ENCODE peak calls at places on chromosomes 1 and 21, in five cellular contexts. B, E, C, U and H are unnamed samples. For H3K9me3, the result is how much of the 10 kb centered on the place peaks cover.

GRCh38 chr1:191804311-191804710 is 354.0 kb upstream of the RGS18 start:
- DNase-seq in E (no peak), C (no peak), U (no peak), B (no peak), H (no peak)

GRCh38 chr1:78176448-78176847 is 130.7 kb downstream of the GIPC2 start:
- DNase-seq in U (peak), B (no peak), C (no peak), E (no peak), H (no peak)

GRCh38 chr1:19476440-19477190 is 8.7 kb downstream of the CAPZB start:
- DNase-seq in B (no peak), C (peak), E (no peak), U (peak), H (peak)

GRCh38 chr1:92441316-92442311 is 45.1 kb downstream of the GFI1 start:
- DNase-seq in U (peak), E (no peak), C (no peak), B (no peak), H (peak)

GRCh38 chr21:46002841-46003574 is 21.4 kb downstream of the COL6A1 start:
- DNase-seq in U (no peak), C (peak), B (no peak), E (no peak), H (no peak)

GRCh38 chr1:77282866-77283539 is 1.2 kb downstream of the AK5 start:
- DNase-seq in B (no peak), C (no peak), U (no peak), E (no peak), H (no peak)

GRCh38 chr1:243179714-243180113 is 75.4 kb downstream of the CEP170 start:
- DNase-seq in B (no peak), C (no peak), E (no peak), U (no peak), H (no peak)

GRCh38 chr1:47325530-47325929 is 8.1 kb upstream of the CMPK1 start:
- DNase-seq in U (peak), B (no peak), C (no peak), E (no peak), H (no peak)

GRCh38 chr21:45544449-45545235 is 2.4 kb upstream of the SLC19A1 start:
- DNase-seq in U (no peak), B (peak), C (peak), E (no peak), H (no peak)

GRCh38 chr1:15525043-15525958 is 1.3 kb upstream of the CASP9 start:
- DNase-seq in B (peak), E (peak), U (peak), C (no peak), H (peak)

GRCh38 chr21:45465105-45465504 is 60.1 kb downstream of the COL18A1 start:
- DNase-seq in U (no peak), C (no peak), E (no peak), B (no peak), H (peak)

GRCh38 chr1:32062867-32063230 is 9.9 kb upstream of the TMEM39B start:
- DNase-seq in E (no peak), C (no peak), B (no peak), U (no peak), H (no peak)

GRCh38 chr1:65525297-65526048 is 105.0 kb downstream of the LEPR start:
- DNase-seq in C (no peak), U (no peak), E (no peak), B (no peak), H (peak)

GRCh38 chr1:203288351-203288894 is 16.9 kb upstream of the BTG2 start:
- DNase-seq in E (no peak), C (peak), U (peak), B (no peak), H (no peak)

GRCh38 chr1:91036894-91037829 is 15.3 kb upstream of the ZNF644 start:
- DNase-seq in U (peak), C (no peak), B (no peak), E (no peak), H (no peak)

GRCh38 chr1:167935252-167936067 is 1.0 kb upstream of the DCAF6 start:
- DNase-seq in E (no peak), U (peak), B (no peak), C (peak), H (peak)

GRCh38 chr1:176174108-176174507 is 33.0 kb downstream of the COP1 start:
- DNase-seq in E (no peak), C (no peak), B (no peak), U (no peak), H (no peak)

GRCh38 chr1:230901711-230902110 is 33.4 kb upstream of the C1orf198 start:
- DNase-seq in C (no peak), E (no peak), B (no peak), U (no peak), H (peak)

GRCh38 chr1:113579256-113580018 is 179.8 kb downstream of the PHTF1 start:
- DNase-seq in B (no peak), C (no peak), E (no peak), U (no peak), H (no peak)

GRCh38 chr1:240091614-240092300 is at the start of gene FMN2:
- DNase-seq in C (no peak), U (no peak), B (no peak), E (no peak), H (no peak)

GRCh38 chr1:16421201-16421600 is 16.0 kb downstream of the SPATA21 start:
- DNase-seq in U (no peak), E (no peak), B (no peak), C (no peak), H (no peak)

GRCh38 chr1:14390816-14391215 is 207.7 kb upstream of the KAZN start:
- DNase-seq in C (no peak), U (no peak), B (no peak), E (no peak), H (no peak)

GRCh38 chr1:40806240-40806639 is 22.7 kb downstream of the KCNQ4 start:
- DNase-seq in B (no peak), E (no peak), C (no peak), U (no peak), H (no peak)

GRCh38 chr1:223425550-223425949 is 32.3 kb downstream of the CCDC185 start:
- DNase-seq in U (no peak), E (no peak), B (no peak), C (no peak), H (no peak)

GRCh38 chr1:39422604-39423003 is 68.8 kb upstream of the BMP8A start:
- DNase-seq in C (no peak), U (no peak), E (no peak), B (no peak), H (no peak)

GRCh38 chr1:225462714-225463574 is 35.1 kb upstream of the LBR start:
- DNase-seq in E (no peak), U (no peak), B (no peak), C (no peak), H (no peak)

GRCh38 chr1:241105118-241105517 is 251.9 kb downstream of the RGS7 start:
- DNase-seq in E (no peak), U (no peak), C (no peak), B (no peak), H (no peak)

GRCh38 chr1:196698993-196699392 is 47.1 kb downstream of the CFH start:
- DNase-seq in C (no peak), E (no peak), U (no peak), B (no peak), H (no peak)

GRCh38 chr1:183096889-183097288 is 73.7 kb downstream of the LAMC1 start:
- DNase-seq in E (no peak), B (no peak), C (no peak), U (no peak), H (no peak)

GRCh38 chr1:43835141-43836021 is 98.2 kb upstream of the ARTN start:
- DNase-seq in E (no peak), C (no peak), B (no peak), U (no peak), H (no peak)

GRCh38 chr1:211474426-211474825 is 17.5 kb downstream of the RD3 start:
- DNase-seq in U (no peak), B (no peak), E (no peak), C (no peak), H (peak)

GRCh38 chr1:71422221-71422620 is 341.4 kb upstream of the ZRANB2 start:
- DNase-seq in C (no peak), E (no peak), U (no peak), B (no peak), H (no peak)

GRCh38 chr1:24108334-24109165 is 3.4 kb downstream of the MYOM3 start:
- DNase-seq in E (no peak), B (no peak), U (peak), C (no peak), H (no peak)

GRCh38 chr1:217088521-217089221 is 365.4 kb upstream of the ESRRG start:
- DNase-seq in E (no peak), U (no peak), B (no peak), C (no peak), H (no peak)

GRCh38 chr1:41534181-41535076 is 49.9 kb upstream of the EDN2 start:
- DNase-seq in C (peak), E (no peak), B (peak), U (no peak), H (no peak)

GRCh38 chr1:2931722-2932401 is 89.4 kb upstream of the ACTRT2 start:
- DNase-seq in E (no peak), B (no peak), U (no peak), C (peak), H (no peak)
- H3K9me3 ChIP-seq in E (under half), B (under half), U (under half), C (under half), H (under half)

GRCh38 chr1:74362691-74363090 is 127.5 kb downstream of the TNNI3K start:
- DNase-seq in E (no peak), B (no peak), C (no peak), U (no peak), H (no peak)

GRCh38 chr1:74368335-74368734 is 133.1 kb downstream of the TNNI3K start:
- DNase-seq in C (no peak), E (no peak), B (no peak), U (no peak), H (no peak)

DNA sequence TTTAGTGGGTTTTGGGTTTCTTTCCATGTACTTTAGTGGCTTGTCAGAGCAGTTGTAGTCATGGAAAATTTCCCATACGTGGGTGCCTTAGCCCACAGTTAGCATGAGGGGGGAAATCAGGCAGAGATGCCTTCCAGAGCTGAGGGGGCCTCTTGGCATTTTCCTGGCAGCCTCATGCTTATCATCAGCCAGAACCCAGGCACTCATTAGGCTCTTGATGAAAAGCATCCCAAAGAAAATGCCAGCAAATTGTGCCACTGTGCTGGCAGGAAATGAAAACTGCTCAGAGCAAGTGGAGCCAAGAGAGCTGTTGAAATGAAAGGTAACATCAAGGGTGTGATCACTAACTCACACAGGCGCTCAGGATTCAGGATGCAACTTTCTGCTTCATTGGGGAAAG is 128.0 kb downstream of the TNNI3K start:
- DNase-seq in E (no peak), U (no peak), C (no peak), B (no peak), H (no peak)
- H3K9me3 ChIP-seq in E (under half), U (under half), C (under half), B (under half), H (under half)

GRCh38 chr1:248702714-248703113 is at the start of gene OR14I1:
- DNase-seq in C (no peak), U (no peak), E (no peak), B (no peak), H (no peak)
- H3K9me3 ChIP-seq in C (under half), U (under half), E (under half), B (under half), H (under half)

GRCh38 chr1:75034376-75034775 is 99.8 kb upstream of the LHX8 start:
- DNase-seq in C (no peak), U (no peak), E (no peak), B (no peak), H (no peak)
- H3K9me3 ChIP-seq in C (under half), U (under half), E (under half), B (under half), H (under half)

GRCh38 chr21:19684328-19684727 is 1280.7 kb upstream of the TMPRSS15 start:
- DNase-seq in C (no peak), U (no peak), E (no peak), B (no peak), H (no peak)
- H3K9me3 ChIP-seq in C (under half), U (under half), E (under half), B (under half), H (under half)